ENCODE peak calls at places on chromosomes 5 and 9, in four cellular contexts. One of them, this sample, is unnamed.
A peak's percentile ranks its signal among the peaks of the same experiment; 100 is the strongest.

GRCh38 chr5:145495741-145496140 is 339.4 kb downstream of the PRELID2 start:
- DNase-seq in AG10803: peak; percentile 76
- DNase-seq in astrocyte of the spinal cord: peak; percentile 94
- DNase-seq in activated naive CD8-positive, alpha-beta T cell treated with anti-CD3 and anti-CD28 coated beads, Interleukin-2, amount 50 U/mL, for 24 hours: no peak
- DNase-seq in this sample: peak; percentile 79

GRCh38 chr5:77643654-77644404 is 5.3 kb upstream of the OTP start:
- DNase-seq in AG10803: no peak
- DNase-seq in astrocyte of the spinal cord: no peak
- DNase-seq in activated naive CD8-positive, alpha-beta T cell treated with anti-CD3 and anti-CD28 coated beads, Interleukin-2, amount 50 U/mL, for 24 hours: no peak
- DNase-seq in this sample: no peak

GRCh38 chr5:73859696-73860095 is 233.7 kb downstream of the ARHGEF28 start:
- DNase-seq in AG10803: no peak
- DNase-seq in astrocyte of the spinal cord: no peak
- DNase-seq in activated naive CD8-positive, alpha-beta T cell treated with anti-CD3 and anti-CD28 coated beads, Interleukin-2, amount 50 U/mL, for 24 hours: no peak
- DNase-seq in this sample: no peak

GRCh38 chr9:126952180-126952960 is 37.8 kb downstream of the RALGPS1 start:
- DNase-seq in AG10803: peak; percentile 37
- DNase-seq in astrocyte of the spinal cord: peak; percentile 10
- DNase-seq in activated naive CD8-positive, alpha-beta T cell treated with anti-CD3 and anti-CD28 coated beads, Interleukin-2, amount 50 U/mL, for 24 hours: no peak
- DNase-seq in this sample: no peak

GRCh38 chr5:76385540-76385939 is 17.5 kb upstream of the IQGAP2 start:
- DNase-seq in AG10803: no peak
- DNase-seq in astrocyte of the spinal cord: no peak
- DNase-seq in activated naive CD8-positive, alpha-beta T cell treated with anti-CD3 and anti-CD28 coated beads, Interleukin-2, amount 50 U/mL, for 24 hours: no peak
- DNase-seq in this sample: no peak

GRCh38 chr5:152181461-152181860 is 223.6 kb downstream of the NMUR2 start:
- DNase-seq in AG10803: no peak
- DNase-seq in astrocyte of the spinal cord: no peak
- DNase-seq in activated naive CD8-positive, alpha-beta T cell treated with anti-CD3 and anti-CD28 coated beads, Interleukin-2, amount 50 U/mL, for 24 hours: no peak
- DNase-seq in this sample: no peak

GRCh38 chr9:116564266-116564793 is 122.8 kb upstream of the TRIM32 start:
- DNase-seq in AG10803: no peak
- DNase-seq in astrocyte of the spinal cord: no peak
- DNase-seq in activated naive CD8-positive, alpha-beta T cell treated with anti-CD3 and anti-CD28 coated beads, Interleukin-2, amount 50 U/mL, for 24 hours: no peak
- DNase-seq in this sample: no peak

GRCh38 chr5:151016700-151017099 is 3.7 kb upstream of the GPX3 start:
- DNase-seq in AG10803: no peak
- DNase-seq in astrocyte of the spinal cord: no peak
- DNase-seq in activated naive CD8-positive, alpha-beta T cell treated with anti-CD3 and anti-CD28 coated beads, Interleukin-2, amount 50 U/mL, for 24 hours: no peak
- DNase-seq in this sample: no peak

GRCh38 chr9:78122631-78123030 is 91.0 kb upstream of the GNAQ start:
- DNase-seq in AG10803: no peak
- DNase-seq in astrocyte of the spinal cord: no peak
- DNase-seq in activated naive CD8-positive, alpha-beta T cell treated with anti-CD3 and anti-CD28 coated beads, Interleukin-2, amount 50 U/mL, for 24 hours: no peak
- DNase-seq in this sample: no peak

GRCh38 chr5:133612021-133612860 is at the start of gene FSTL4:
- DNase-seq in AG10803: no peak
- DNase-seq in astrocyte of the spinal cord: no peak
- DNase-seq in activated naive CD8-positive, alpha-beta T cell treated with anti-CD3 and anti-CD28 coated beads, Interleukin-2, amount 50 U/mL, for 24 hours: peak; percentile 34
- DNase-seq in this sample: peak; percentile 44

GRCh38 chr5:72871358-72872024 is 55.0 kb downstream of the TNPO1 start:
- DNase-seq in AG10803: no peak
- DNase-seq in astrocyte of the spinal cord: peak; percentile 39
- DNase-seq in activated naive CD8-positive, alpha-beta T cell treated with anti-CD3 and anti-CD28 coated beads, Interleukin-2, amount 50 U/mL, for 24 hours: no peak
- DNase-seq in this sample: no peak

GRCh38 chr9:104247899-104248460 is 153.9 kb downstream of the SMC2 start:
- DNase-seq in AG10803: peak; percentile 36
- DNase-seq in astrocyte of the spinal cord: no peak
- DNase-seq in activated naive CD8-positive, alpha-beta T cell treated with anti-CD3 and anti-CD28 coated beads, Interleukin-2, amount 50 U/mL, for 24 hours: no peak
- DNase-seq in this sample: no peak

GRCh38 chr9:72856985-72857631 is 95.7 kb downstream of the ALDH1A1 start:
- DNase-seq in AG10803: peak; percentile 70
- DNase-seq in astrocyte of the spinal cord: peak; percentile 65
- DNase-seq in activated naive CD8-positive, alpha-beta T cell treated with anti-CD3 and anti-CD28 coated beads, Interleukin-2, amount 50 U/mL, for 24 hours: no peak
- DNase-seq in this sample: no peak

GRCh38 chr5:40985501-40985900 is 76.2 kb downstream of the C7 start:
- DNase-seq in AG10803: no peak
- DNase-seq in astrocyte of the spinal cord: no peak
- DNase-seq in activated naive CD8-positive, alpha-beta T cell treated with anti-CD3 and anti-CD28 coated beads, Interleukin-2, amount 50 U/mL, for 24 hours: no peak
- DNase-seq in this sample: no peak

GRCh38 chr5:102869230-102869629 is 114.1 kb downstream of the PAM start:
- DNase-seq in AG10803: no peak
- DNase-seq in astrocyte of the spinal cord: no peak
- DNase-seq in activated naive CD8-positive, alpha-beta T cell treated with anti-CD3 and anti-CD28 coated beads, Interleukin-2, amount 50 U/mL, for 24 hours: no peak
- DNase-seq in this sample: no peak

GRCh38 chr9:107246259-107247254 is 36.5 kb upstream of the RAD23B start:
- DNase-seq in AG10803: no peak
- DNase-seq in astrocyte of the spinal cord: peak; percentile 15
- DNase-seq in activated naive CD8-positive, alpha-beta T cell treated with anti-CD3 and anti-CD28 coated beads, Interleukin-2, amount 50 U/mL, for 24 hours: peak; percentile 21
- DNase-seq in this sample: no peak

GRCh38 chr9:95923794-95924193 is 48.3 kb downstream of the ERCC6L2 start:
- DNase-seq in AG10803: no peak
- DNase-seq in astrocyte of the spinal cord: no peak
- DNase-seq in activated naive CD8-positive, alpha-beta T cell treated with anti-CD3 and anti-CD28 coated beads, Interleukin-2, amount 50 U/mL, for 24 hours: no peak
- DNase-seq in this sample: no peak

GRCh38 chr5:59548807-59549357 is 344.6 kb downstream of the PDE4D start:
- DNase-seq in AG10803: no peak
- DNase-seq in astrocyte of the spinal cord: no peak
- DNase-seq in activated naive CD8-positive, alpha-beta T cell treated with anti-CD3 and anti-CD28 coated beads, Interleukin-2, amount 50 U/mL, for 24 hours: no peak
- DNase-seq in this sample: no peak

GRCh38 chr9:32427111-32427873 is 42.8 kb downstream of the ACO1 start:
- DNase-seq in AG10803: no peak
- DNase-seq in astrocyte of the spinal cord: peak; percentile 9
- DNase-seq in activated naive CD8-positive, alpha-beta T cell treated with anti-CD3 and anti-CD28 coated beads, Interleukin-2, amount 50 U/mL, for 24 hours: no peak
- DNase-seq in this sample: peak; percentile 23

GRCh38 chr9:22036866-22037626 is 27.9 kb upstream of the CDKN2B start:
- DNase-seq in AG10803: peak; percentile 27
- DNase-seq in astrocyte of the spinal cord: no peak
- DNase-seq in activated naive CD8-positive, alpha-beta T cell treated with anti-CD3 and anti-CD28 coated beads, Interleukin-2, amount 50 U/mL, for 24 hours: no peak
- DNase-seq in this sample: no peak

GRCh38 chr9:1253098-1253979 is 203.2 kb downstream of the DMRT2 start:
- DNase-seq in AG10803: no peak
- DNase-seq in astrocyte of the spinal cord: no peak
- DNase-seq in activated naive CD8-positive, alpha-beta T cell treated with anti-CD3 and anti-CD28 coated beads, Interleukin-2, amount 50 U/mL, for 24 hours: no peak
- DNase-seq in this sample: no peak

This sample was measured in MG63.